ENCODE peak calls at places on chromosomes 4 and X, in six cellular contexts. S is fibroblast of mammary gland, I is brain microvascular endothelial cell, U is HCT116, F is esophagus squamous epithelium, X is foreskin fibroblast. T is an unnamed sample.

GRCh38 chr4:166816901-166817300 is 417.4 kb downstream of the SPOCK3 start:
- DNase-seq in X (peak), S (no peak), U (peak), I (no peak), F (no peak), T (no peak)

GRCh38 chrX:45900751-45901150 is 644.5 kb downstream of the ZNF674 start:
- DNase-seq in F (no peak), U (no peak), S (peak), X (peak), I (peak), T (no peak)

GRCh38 chr4:134243742-134244713 is 42.4 kb upstream of the PABPC4L start:
- DNase-seq in U (no peak), X (no peak), I (no peak), S (no peak), F (no peak), T (no peak)

GRCh38 chrX:119753639-119754257 is 4.6 kb upstream of the SOWAHD start:
- DNase-seq in X (peak), I (peak), F (no peak), U (peak), S (peak), T (peak)

GRCh38 chr4:105061136-105061696 is 85.5 kb upstream of the TET2 start:
- DNase-seq in I (no peak), S (peak), U (peak), F (peak), X (no peak), T (peak)

GRCh38 chr4:173697840-173698239 is 167.8 kb upstream of the HAND2 start:
- DNase-seq in X (no peak), F (no peak), S (no peak), U (no peak), I (no peak), T (no peak)

GRCh38 chr4:87150498-87151261 is 69.7 kb downstream of the KLHL8 start:
- DNase-seq in U (peak), F (no peak), S (peak), X (peak), I (peak), T (peak)

GRCh38 chrX:121160987-121161386 is 113.6 kb downstream of the GLUD2 start:
- DNase-seq in U (no peak), F (no peak), I (no peak), X (peak), S (peak), T (peak)

GRCh38 chrX:56248492-56248891 is 16.3 kb downstream of the KLF8 start:
- DNase-seq in F (no peak), I (peak), X (peak), S (peak), U (peak), T (peak)

GRCh38 chr4:151717271-151717670 is 43.5 kb downstream of the GATB start:
- DNase-seq in U (no peak), S (no peak), X (no peak), I (no peak), F (no peak), T (no peak)

GRCh38 chr4:689498-690122 is 659 bp upstream of the SLC49A3 start:
- DNase-seq in I (no peak), F (no peak), U (no peak), S (no peak), X (no peak), T (peak)

GRCh38 chrX:102745513-102746133 is 25.1 kb downstream of the GPRASP3 start:
- DNase-seq in X (no peak), F (no peak), I (no peak), S (no peak), U (no peak), T (no peak)

GRCh38 chrX:141673946-141674345 is 24.6 kb downstream of the SPANXD start:
- DNase-seq in S (peak), X (no peak), I (no peak), F (no peak), U (no peak), T (no peak)

GRCh38 chr4:134727696-134728095 is 526.1 kb upstream of the PABPC4L start:
- DNase-seq in S (no peak), F (no peak), I (no peak), X (no peak), U (no peak), T (no peak)

GRCh38 chr4:174273960-174274359 is 9.5 kb downstream of the FBXO8 start:
- DNase-seq in S (no peak), U (no peak), I (no peak), X (no peak), F (no peak), T (no peak)

GRCh38 chrX:17500145-17500579 is 125.2 kb downstream of the NHS start:
- DNase-seq in I (peak), S (peak), X (peak), U (peak), F (no peak), T (no peak)

GRCh38 chr4:2526559-2526958 is 9.9 kb upstream of the FAM193A start:
- DNase-seq in I (no peak), S (no peak), U (no peak), X (no peak), F (no peak), T (no peak)

GRCh38 chr4:57055873-57056272 is 54.3 kb downstream of the IGFBP7 start:
- DNase-seq in I (no peak), U (no peak), S (no peak), X (no peak), F (no peak), T (no peak)

GRCh38 chrX:108439434-108439883 is at the start of gene COL4A5:
- DNase-seq in X (peak), F (no peak), U (peak), S (peak), I (peak), T (peak)

GRCh38 chr4:123350191-123350544 is 46.4 kb upstream of the SPRY1 start:
- DNase-seq in S (peak), X (no peak), I (no peak), U (peak), F (no peak), T (peak)

GRCh38 chrX:136141569-136141968 is 5.8 kb upstream of the FHL1 start:
- DNase-seq in X (no peak), U (no peak), I (no peak), F (no peak), S (no peak), T (no peak)

GRCh38 chrX:97597954-97598353 is 714.2 kb downstream of the RPA4 start:
- DNase-seq in U (no peak), X (no peak), I (no peak), F (no peak), S (no peak), T (no peak)

GRCh38 chr4:152590179-152591031 is 54.5 kb upstream of the FBXW7 start:
- DNase-seq in U (no peak), I (peak), S (peak), F (no peak), X (peak), T (peak)

GRCh38 chr4:153579872-153580271 is 104.2 kb upstream of the TLR2 start:
- DNase-seq in S (no peak), I (no peak), X (no peak), F (no peak), U (no peak), T (no peak)

GRCh38 chr4:16092682-16093319 is 9.0 kb upstream of the PROM1 start:
- DNase-seq in U (no peak), X (no peak), I (no peak), S (no peak), F (no peak), T (no peak)
- TF ChIP-seq CTCF in U (no peak), X (no peak), I (no peak), S (no peak), F (no peak), T (no peak)

DNA sequence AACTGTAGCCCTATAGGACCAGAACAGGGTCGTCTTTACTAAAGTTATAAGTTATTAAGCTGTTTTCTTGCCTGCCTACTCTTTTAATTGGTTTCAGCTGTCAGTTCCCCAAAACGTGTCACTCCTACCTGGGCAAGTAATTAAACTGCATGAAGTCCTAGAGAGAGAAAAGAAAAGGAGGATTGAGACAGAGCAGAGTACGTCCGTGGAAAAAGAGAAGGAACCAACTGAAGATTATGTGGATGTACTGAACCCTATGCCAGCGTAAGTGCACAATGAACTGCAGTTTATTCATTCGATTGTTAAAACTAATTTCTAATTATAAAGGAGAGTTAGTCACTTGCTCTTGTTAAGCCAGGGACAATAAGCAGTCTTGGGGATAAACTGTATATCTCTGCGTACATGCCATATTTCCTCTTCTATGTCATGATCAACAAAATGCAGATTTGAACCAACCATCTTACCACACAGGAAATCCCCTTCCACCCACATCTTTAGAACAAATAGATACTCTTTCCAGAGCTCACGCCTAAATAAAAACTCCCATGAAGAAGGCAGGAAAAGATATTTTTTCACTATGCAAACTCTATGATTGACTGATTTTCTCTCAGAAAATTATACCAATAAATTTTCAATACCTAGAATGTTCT is 22.8 kb downstream of the STAP1 start:
- DNase-seq in I (no peak), X (no peak), F (no peak), S (no peak), U (no peak), T (peak)
- H3K4me3 ChIP-seq in I (no peak), X (no peak), F (no peak), S (no peak), U (no peak), T (no peak)

DNA sequence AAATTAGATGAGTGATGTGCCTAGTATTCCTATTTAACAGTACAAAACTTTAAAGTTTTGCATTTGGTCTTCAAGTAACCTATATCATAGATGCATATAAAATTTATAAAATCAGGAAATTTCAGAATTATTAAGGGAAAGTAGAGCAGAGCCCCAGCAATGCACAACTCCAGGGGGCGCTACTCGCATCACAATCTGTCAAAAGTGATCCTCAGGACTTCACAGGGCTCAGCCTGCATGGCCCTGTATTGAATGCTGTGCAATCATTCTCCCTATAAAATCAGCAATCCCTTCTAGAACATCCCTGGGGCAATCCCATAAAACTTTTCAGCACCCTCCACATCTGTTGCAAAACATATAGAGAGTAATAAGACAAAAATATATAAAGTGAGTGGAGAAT is 12.4 kb upstream of the PPARGC1A start:
- DNase-seq in F (no peak), S (no peak), I (no peak), X (no peak), U (no peak), T (no peak)
- TF ChIP-seq CTCF in F (peak), S (peak), I (peak), X (no peak), U (no peak), T (no peak)

GRCh38 chrX:153627675-153628111 is 19.3 kb upstream of the DUSP9 start:
- DNase-seq in U (no peak), F (no peak), S (no peak), X (no peak), I (no peak), T (no peak)

GRCh38 chrX:153628665-153629064 is 18.3 kb upstream of the DUSP9 start:
- DNase-seq in F (no peak), S (no peak), U (no peak), X (no peak), I (no peak), T (no peak)

GRCh38 chrX:153628129-153628528 is 18.9 kb upstream of the DUSP9 start:
- DNase-seq in S (no peak), U (no peak), I (no peak), X (no peak), F (no peak), T (no peak)

GRCh38 chrX:153626025-153626633 is 20.9 kb upstream of the DUSP9 start:
- DNase-seq in U (no peak), X (no peak), I (no peak), F (no peak), S (no peak), T (no peak)

DNA sequence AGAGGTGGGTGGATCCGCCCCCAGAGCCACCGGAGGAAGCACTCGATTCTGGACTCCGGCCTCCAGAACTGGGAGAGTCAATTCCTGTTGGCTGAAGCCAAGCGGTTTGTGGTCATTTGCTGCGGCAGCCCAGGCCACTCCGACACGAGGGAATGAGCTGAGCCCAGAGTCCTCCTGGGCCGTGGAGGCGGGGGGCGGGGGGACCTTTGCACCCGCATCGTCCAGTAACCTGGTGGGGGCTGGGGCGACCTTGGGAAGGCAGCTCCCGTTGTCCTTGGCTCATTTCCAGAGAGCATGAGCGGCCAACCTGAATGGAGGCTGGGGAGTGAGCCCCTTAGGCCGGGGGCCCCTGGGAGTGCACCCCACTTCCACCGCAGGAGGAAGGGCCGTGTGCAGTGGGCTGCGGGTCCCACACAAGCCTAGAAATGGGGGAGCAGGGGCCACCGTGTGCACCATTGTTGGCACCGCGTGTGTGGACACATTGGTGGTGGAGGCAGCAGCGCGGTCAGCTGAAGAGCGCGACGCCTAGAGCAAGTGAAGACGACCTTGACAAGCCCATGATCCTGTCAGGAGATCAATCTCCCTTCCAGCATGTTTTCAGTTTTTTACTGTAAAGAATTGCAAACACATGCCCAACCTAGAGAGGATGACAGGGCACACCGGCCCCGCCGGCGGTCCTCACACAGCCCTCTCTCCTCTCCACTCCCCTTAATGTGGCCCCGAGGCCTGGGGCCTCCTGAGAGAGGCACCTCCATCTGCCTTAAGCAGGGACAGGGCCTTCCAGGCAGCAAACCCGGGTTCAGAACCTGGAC is 19.9 kb upstream of the DUSP9 start:
- DNase-seq in S (no peak), U (no peak), I (no peak), F (no peak), X (no peak), T (no peak)
- H3K4me3 ChIP-seq in S (no peak), U (no peak), I (no peak), F (no peak), X (no peak), T (no peak)

GRCh38 chrX:155086202-155086840 is 15.0 kb downstream of the BRCC3 start:
- DNase-seq in F (no peak), X (peak), I (no peak), U (peak), S (peak), T (peak)
- TF ChIP-seq CTCF in F (peak), X (peak), I (peak), U (peak), S (peak), T (peak)

DNA sequence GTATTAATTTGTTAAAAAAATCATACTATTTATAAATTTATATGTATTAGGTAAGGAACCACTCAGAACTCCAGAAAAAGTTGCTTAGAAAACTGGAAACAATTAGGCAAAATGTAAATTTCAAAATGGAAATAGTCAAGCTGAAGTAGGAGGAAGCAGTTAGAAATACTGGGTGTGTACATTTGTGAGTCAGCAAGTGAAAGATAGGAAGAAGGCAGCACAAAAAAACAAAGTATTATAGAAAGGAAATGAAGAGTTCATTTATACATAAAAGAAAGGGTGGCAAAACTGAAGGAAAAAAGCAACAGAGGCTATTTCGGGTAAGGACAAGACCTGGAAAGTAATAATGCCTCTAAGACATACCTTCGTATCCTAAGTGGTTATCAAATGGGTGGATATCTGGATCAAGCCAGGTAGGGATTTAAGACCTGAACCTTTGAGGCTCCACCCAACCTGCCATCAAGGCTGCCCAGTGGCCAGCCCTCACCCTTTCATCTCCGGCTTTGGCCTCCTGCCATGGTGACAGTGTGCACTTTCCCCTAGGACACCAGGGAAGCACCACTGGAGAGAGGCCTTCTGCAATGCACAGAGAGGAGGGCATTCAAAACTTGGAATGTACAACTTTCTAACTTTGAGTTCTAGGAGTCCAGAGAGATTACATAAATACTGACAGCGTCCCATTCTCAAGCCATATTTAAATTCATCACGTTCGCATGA is at the start of gene LRRC66:
- DNase-seq in I (no peak), X (peak), S (no peak), F (no peak), U (peak), T (no peak)
- H3K4me3 ChIP-seq in I (no peak), X (no peak), S (no peak), F (no peak), U (no peak), T (no peak)

GRCh38 chr4:184506527-184507121 is 32.3 kb upstream of the IRF2 start:
- DNase-seq in S (no peak), U (no peak), X (peak), F (peak), I (no peak), T (peak)
- TF ChIP-seq CTCF in S (no peak), U (peak), X (no peak), F (peak), I (peak), T (peak)

GRCh38 chrX:123184199-123184857 is at the start of gene GRIA3:
- DNase-seq in U (no peak), F (no peak), S (peak), X (peak), I (no peak), T (peak)
- H3K4me3 ChIP-seq in U (no peak), F (peak), S (peak), X (peak), I (peak), T (peak)

GRCh38 chr4:119559044-119559647 is 69.5 kb downstream of the PDE5A start:
- DNase-seq in X (peak), I (no peak), U (peak), F (no peak), S (peak), T (peak)
- TF ChIP-seq CTCF in X (no peak), I (peak), U (peak), F (peak), S (peak), T (peak)

GRCh38 chr4:73853246-73853704 is at the start of gene PF4V1:
- DNase-seq in U (no peak), X (peak), F (no peak), I (no peak), S (peak), T (no peak)
- H3K4me3 ChIP-seq in U (no peak), X (peak), F (peak), I (peak), S (peak), T (no peak)